ENCODE peak calls at places on chromosomes 5 and 9, in six cellular contexts. A is GM23338; C is CD8-positive, alpha-beta T cell; M is IMR-90; H is neural crest cell; T is sigmoid colon. I is an unnamed sample.

GRCh38 chr5:62780888-62781287 is 202.3 kb downstream of the LRRC70 start:
- DNase-seq in A (peak; percentile 69), C (no peak), M (no peak), H (no peak), T (no peak), I (no peak)

GRCh38 chr5:142870552-142870951 is 100.4 kb downstream of the ARHGAP26 start:
- DNase-seq in A (no peak), C (no peak), M (no peak), H (no peak), T (no peak), I (no peak)

GRCh38 chr5:68334550-68334880 is 119.0 kb downstream of the PIK3R1 start:
- DNase-seq in A (no peak), C (no peak), M (no peak), H (no peak), T (no peak), I (no peak)

GRCh38 chr9:114968710-114969109 is 38.3 kb upstream of the TNFSF8 start:
- DNase-seq in A (no peak), C (no peak), M (peak; percentile 17), H (no peak), T (no peak), I (no peak)

GRCh38 chr5:73985145-73985544 is 359.1 kb downstream of the ARHGEF28 start:
- DNase-seq in A (peak; percentile 36), C (no peak), M (peak; percentile 45), H (no peak), T (no peak), I (no peak)

GRCh38 chr9:94921072-94921471 is 194.6 kb downstream of the AOPEP start:
- DNase-seq in A (no peak), C (no peak), M (peak; percentile 73), H (no peak), T (peak; percentile 62), I (no peak)

GRCh38 chr9:81705578-81705977 is 16.2 kb upstream of the TLE1 start:
- DNase-seq in A (no peak), C (no peak), M (no peak), H (no peak), T (no peak), I (no peak)

GRCh38 chr5:136089804-136090203 is 42.8 kb upstream of the SMAD5 start:
- DNase-seq in A (no peak), C (no peak), M (no peak), H (no peak), T (peak; percentile 68), I (no peak)

GRCh38 chr5:142568271-142568995 is 117.5 kb downstream of the FGF1 start:
- DNase-seq in A (no peak), C (no peak), M (peak; percentile 90), H (no peak), T (peak; percentile 72), I (no peak)

GRCh38 chr9:81801190-81801589 is 111.8 kb upstream of the TLE1 start:
- DNase-seq in A (no peak), C (no peak), M (peak; percentile 51), H (no peak), T (no peak), I (no peak)

GRCh38 chr5:106006242-106006641 is 1664.5 kb downstream of the EFNA5 start:
- DNase-seq in A (no peak), C (no peak), M (no peak), H (no peak), T (no peak), I (no peak)

GRCh38 chr9:36855443-36856315 is 178.4 kb downstream of the PAX5 start:
- DNase-seq in A (peak; percentile 78), C (peak; percentile 9), M (no peak), H (no peak), T (no peak), I (no peak)

GRCh38 chr9:7123743-7124142 is 366.0 kb downstream of the KDM4C start:
- DNase-seq in A (no peak), C (no peak), M (no peak), H (no peak), T (no peak), I (no peak)

GRCh38 chr5:6551287-6551954 is 81.4 kb downstream of the NSUN2 start:
- DNase-seq in A (no peak), C (no peak), M (no peak), H (no peak), T (no peak), I (no peak)

GRCh38 chr9:114121445-114122151 is 22.5 kb upstream of the KIF12 start:
- DNase-seq in A (no peak), C (no peak), M (no peak), H (no peak), T (no peak), I (no peak)

GRCh38 chr9:126563556-126563955 is 50.2 kb upstream of the LMX1B start:
- DNase-seq in A (no peak), C (no peak), M (no peak), H (no peak), T (no peak), I (no peak)

GRCh38 chr9:133685653-133686504 is 49.7 kb downstream of the DBH start:
- DNase-seq in A (no peak), C (no peak), M (no peak), H (no peak), T (no peak), I (no peak)

GRCh38 chr5:168943999-168944398 is 356.9 kb downstream of the SLIT3 start:
- DNase-seq in A (no peak), C (no peak), M (no peak), H (no peak), T (no peak), I (no peak)

GRCh38 chr5:2817031-2817603 is 65.6 kb upstream of the IRX2 start:
- DNase-seq in A (no peak), C (no peak), M (no peak), H (no peak), T (no peak), I (no peak)

GRCh38 chr9:36874921-36875320 is 159.1 kb downstream of the PAX5 start:
- DNase-seq in A (no peak), C (no peak), M (peak; percentile 10), H (no peak), T (peak; percentile 8), I (no peak)

GRCh38 chr5:123720955-123721354 is 209.0 kb downstream of the CSNK1G3 start:
- DNase-seq in A (no peak), C (no peak), M (peak; percentile 7), H (no peak), T (no peak), I (no peak)

GRCh38 chr5:6090838-6091237 is 287.5 kb downstream of the MED10 start:
- DNase-seq in A (no peak), C (no peak), M (no peak), H (no peak), T (no peak), I (no peak)

GRCh38 chr9:36922548-36922947 is 111.5 kb downstream of the PAX5 start:
- DNase-seq in A (no peak), C (no peak), M (no peak), H (no peak), T (peak; percentile 56), I (no peak)

GRCh38 chr5:40904205-40904993 is 4.9 kb upstream of the C7 start:
- DNase-seq in A (peak; percentile 91), C (no peak), M (peak; percentile 83), H (peak; percentile 48), T (peak; percentile 75), I (peak; percentile 54)

GRCh38 chr9:137761032-137761431 is 116.5 kb upstream of the CACNA1B start:
- DNase-seq in A (no peak), C (no peak), M (no peak), H (no peak), T (no peak), I (no peak)

GRCh38 chr5:84487963-84488362 is 103.3 kb upstream of the EDIL3 start:
- DNase-seq in A (no peak), C (no peak), M (peak; percentile 98), H (no peak), T (no peak), I (no peak)

GRCh38 chr5:140801494-140801841 is 611 bp downstream of the PCDHA3 start:
- DNase-seq in A (peak; percentile 58), C (no peak), M (no peak), H (no peak), T (no peak), I (peak; percentile 61)

I was measured in globus pallidus.